ENCODE peak calls at places on chromosomes 3 and 15, in seven cellular contexts. S, W, R, M, N, U and P are unnamed samples.

GRCh38 chr15:25784876-25785642 is 78.1 kb downstream of the ATP10A start:
- DNase-seq in S (no peak), W (peak), R (no peak), M (no peak), N (no peak), U (no peak), P (no peak)

GRCh38 chr15:81002254-81003022 is 1.7 kb downstream of the TLNRD1 start:
- DNase-seq in S (peak), W (peak), R (no peak), M (no peak), N (no peak), U (peak), P (no peak)

GRCh38 chr15:29952245-29952644 is 130.0 kb upstream of the TJP1 start:
- DNase-seq in S (no peak), W (no peak), R (peak), M (no peak), N (peak), U (no peak), P (peak)

GRCh38 chr15:28107111-28107893 is 8.2 kb upstream of the OCA2 start:
- DNase-seq in S (no peak), W (peak), R (no peak), M (no peak), N (no peak), U (peak), P (no peak)

GRCh38 chr15:76345880-76346665 is 9.5 kb downstream of the ISL2 start:
- DNase-seq in S (peak), W (peak), R (no peak), M (no peak), N (no peak), U (peak), P (no peak)

GRCh38 chr15:42190370-42190769 is 17.7 kb downstream of the VPS39 start:
- DNase-seq in S (no peak), W (no peak), R (no peak), M (no peak), N (no peak), U (no peak), P (no peak)

GRCh38 chr3:130582457-130583155 is 65.6 kb downstream of the COL6A6 start:
- DNase-seq in S (no peak), W (no peak), R (no peak), M (no peak), N (no peak), U (no peak), P (no peak)

GRCh38 chr3:51268132-51268531 is 117.0 kb upstream of the MANF start:
- DNase-seq in S (no peak), W (no peak), R (no peak), M (no peak), N (no peak), U (no peak), P (no peak)

GRCh38 chr15:101020945-101021344 is 101.8 kb downstream of the LRRK1 start:
- DNase-seq in S (no peak), W (no peak), R (no peak), M (no peak), N (no peak), U (peak), P (no peak)